ENCODE peak calls at places on chromosomes 6 and 20, in seven cellular contexts. P is endothelial cell; A is activated B cell treated with CpG ODN at 0.5 μM for 24 hours; O is CD8-positive, alpha-beta memory T cell; K is bronchial epithelial cell; T is H54; S is SIG-M5. V is an unnamed sample.

GRCh38 chr20:8255945-8256632 is 124.0 kb downstream of the PLCB1 start:
- DNase-seq in P (no peak), A (no peak), O (no peak), K (peak), T (no peak), S (no peak), V (no peak)

GRCh38 chr6:73491371-73491770 is 29.5 kb downstream of the EEF1A1 start:
- DNase-seq in P (no peak), A (no peak), O (no peak), K (peak), T (no peak), S (no peak), V (no peak)

GRCh38 chr20:35690265-35690664 is 8.9 kb downstream of the NFS1 start:
- DNase-seq in P (no peak), A (no peak), O (no peak), K (no peak), T (no peak), S (no peak), V (no peak)

GRCh38 chr6:25389501-25389900 is 110.3 kb downstream of the CARMIL1 start:
- DNase-seq in P (no peak), A (no peak), O (no peak), K (peak), T (no peak), S (no peak), V (no peak)

GRCh38 chr6:56241106-56241812 is 6.1 kb downstream of the COL21A1 start:
- DNase-seq in P (no peak), A (no peak), O (no peak), K (no peak), T (no peak), S (no peak), V (no peak)

GRCh38 chr6:108114861-108115597 is 40.5 kb upstream of the OSTM1 start:
- DNase-seq in P (peak), A (peak), O (no peak), K (peak), T (no peak), S (no peak), V (no peak)

GRCh38 chr6:168865-169455 is 123.3 kb upstream of the DUSP22 start:
- DNase-seq in P (no peak), A (no peak), O (no peak), K (peak), T (peak), S (no peak), V (no peak)

GRCh38 chr6:36029464-36029863 is 1.9 kb downstream of the MAPK14 start:
- DNase-seq in P (no peak), A (no peak), O (no peak), K (peak), T (no peak), S (peak), V (no peak)

GRCh38 chr6:42313038-42313437 is 95.4 kb upstream of the MRPS10 start:
- DNase-seq in P (no peak), A (no peak), O (no peak), K (no peak), T (no peak), S (no peak), V (no peak)

GRCh38 chr6:11459002-11459658 is 78.4 kb upstream of the TMEM170B start:
- DNase-seq in P (no peak), A (no peak), O (no peak), K (no peak), T (no peak), S (no peak), V (no peak)

GRCh38 chr6:25946631-25947030 is 16.0 kb upstream of the TRIM38 start:
- DNase-seq in P (no peak), A (no peak), O (no peak), K (no peak), T (no peak), S (no peak), V (no peak)

GRCh38 chr6:16769986-16770376 is 8.7 kb upstream of the ATXN1 start:
- DNase-seq in P (no peak), A (no peak), O (no peak), K (no peak), T (no peak), S (no peak), V (no peak)

GRCh38 chr20:10673176-10673830 is 496 bp downstream of the JAG1 start:
- DNase-seq in P (peak), A (peak), O (no peak), K (no peak), T (peak), S (no peak), V (no peak)

V was measured in NCI-H187 treated with DMSO at 0.1 percent for 48 hours.